ENCODE peak calls at places on chromosomes 1 and 21, in eight cellular contexts. I is right cardiac atrium, O is transverse colon, F is sigmoid colon, W is endothelial cell of umbilical vein, Q is ascending aorta, V is OCI-LY7, L is MM.1S. U is an unnamed sample.

GRCh38 chr1:164611754-164612642 is 53.0 kb downstream of the PBX1 start:
- DNase-seq in I (no peak), O (peak), F (no peak), W (peak), Q (no peak), V (no peak), L (no peak), U (no peak)

GRCh38 chr21:32329331-32329730 is 30.7 kb downstream of the MRAP start:
- DNase-seq in I (no peak), O (no peak), F (peak), W (peak), Q (no peak), V (no peak), L (no peak), U (no peak)

GRCh38 chr1:145690587-145691558 is 16.3 kb downstream of the PDZK1 start:
- DNase-seq in I (no peak), O (peak), F (no peak), W (peak), Q (no peak), V (no peak), L (peak), U (no peak)

GRCh38 chr1:26112407-26112775 is 767 bp downstream of the PDIK1L start:
- DNase-seq in I (no peak), O (no peak), F (no peak), W (peak), Q (no peak), V (peak), L (no peak), U (no peak)

GRCh38 chr1:150009604-150010387 is 730 bp downstream of the OTUD7B start:
- DNase-seq in I (no peak), O (peak), F (peak), W (peak), Q (peak), V (peak), L (peak), U (peak)

GRCh38 chr1:93114403-93114802 is 35.3 kb downstream of the MTF2 start:
- DNase-seq in I (no peak), O (no peak), F (no peak), W (no peak), Q (no peak), V (no peak), L (no peak), U (no peak)

GRCh38 chr1:93411000-93411399 is 36.9 kb upstream of the FNBP1L start:
- DNase-seq in I (no peak), O (no peak), F (no peak), W (no peak), Q (no peak), V (no peak), L (no peak), U (no peak)

GRCh38 chr1:21631944-21632887 is 36.9 kb downstream of the RAP1GAP start:
- DNase-seq in I (peak), O (peak), F (no peak), W (no peak), Q (no peak), V (no peak), L (no peak), U (no peak)

GRCh38 chr1:67300561-67300960 is 7.1 kb upstream of the IL12RB2 start:
- DNase-seq in I (no peak), O (no peak), F (no peak), W (no peak), Q (no peak), V (no peak), L (no peak), U (no peak)

GRCh38 chr21:45152265-45152746 is 77.9 kb downstream of the ADARB1 start:
- DNase-seq in I (peak), O (peak), F (peak), W (no peak), Q (no peak), V (peak), L (no peak), U (no peak)

GRCh38 chr1:33178836-33179439 is 2.9 kb downstream of the TRIM62 start:
- DNase-seq in I (no peak), O (no peak), F (no peak), W (no peak), Q (no peak), V (no peak), L (no peak), U (no peak)

DNA sequence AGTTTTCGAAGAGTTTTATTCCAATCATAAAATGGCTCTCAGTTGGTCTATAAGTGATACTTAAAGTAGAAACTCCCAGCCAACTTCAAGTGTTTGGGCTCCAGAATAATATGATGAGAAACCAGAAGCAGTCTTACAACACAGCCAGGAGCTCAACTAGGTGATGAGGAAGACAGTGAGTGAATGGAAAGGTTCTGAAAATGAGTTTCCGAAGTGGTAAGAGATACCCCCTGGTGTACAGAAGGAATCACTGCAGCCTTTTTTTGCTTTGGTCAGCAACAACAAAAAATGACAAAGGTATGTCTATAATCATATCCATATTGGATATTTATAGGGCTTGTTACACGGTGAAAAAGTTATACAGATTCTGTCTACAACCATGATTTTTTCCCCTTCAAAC is 16.5 kb downstream of the KRTAP19-1 start:
- DNase-seq in I (no peak), O (no peak), F (no peak), W (no peak), Q (no peak), V (peak), L (peak), U (no peak)
- H3K27ac ChIP-seq in I (no peak), O (no peak), F (no peak), W (no peak), Q (no peak), V (no peak), L (no peak), U (no peak)

DNA sequence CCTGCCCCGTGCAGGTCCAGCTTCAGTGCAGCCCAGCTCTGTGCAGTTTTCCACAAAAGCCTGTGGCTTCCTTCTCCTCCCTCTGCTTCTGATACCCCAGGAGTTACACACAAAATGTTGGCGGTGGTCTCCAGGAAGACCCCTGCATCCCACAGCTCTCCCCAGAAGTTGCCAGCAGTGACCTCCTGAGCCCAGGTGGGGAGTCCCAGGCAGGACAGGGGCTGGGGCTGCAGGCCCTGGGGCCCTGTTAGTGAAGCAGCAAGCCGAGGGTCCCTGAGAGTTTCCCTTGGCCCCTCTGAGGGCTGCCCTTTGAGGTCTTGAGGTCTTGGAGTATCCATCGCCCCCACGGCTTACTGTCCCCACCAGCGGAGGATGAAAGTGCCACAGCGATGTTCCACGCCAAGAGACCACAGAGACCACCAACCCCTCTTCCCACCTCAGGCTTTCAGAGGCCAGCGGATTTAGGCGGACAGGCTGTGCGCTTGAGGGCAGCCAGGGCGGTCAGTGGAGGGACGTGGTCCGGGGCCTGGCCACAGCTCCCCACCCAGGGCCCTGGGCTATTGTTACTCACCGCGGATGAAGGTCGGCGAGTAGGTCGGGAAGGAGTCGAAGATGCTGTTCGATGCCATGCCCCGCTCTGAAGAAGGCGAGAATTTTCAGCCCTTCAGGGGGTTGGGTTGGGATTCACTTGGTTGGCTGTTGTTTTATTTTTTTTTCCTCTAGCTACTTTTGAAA is 34.0 kb upstream of the RUNX3 start:
- DNase-seq in I (no peak), O (no peak), F (no peak), W (no peak), Q (no peak), V (no peak), L (no peak), U (peak)
- H3K27ac ChIP-seq in I (no peak), O (peak), F (no peak), W (no peak), Q (no peak), V (peak), L (peak), U (no peak)

GRCh38 chr1:8464987-8465386 is 147.1 kb downstream of the SLC45A1 start:
- DNase-seq in I (no peak), O (no peak), F (no peak), W (no peak), Q (no peak), V (peak), L (no peak), U (no peak)
- H3K27ac ChIP-seq in I (no peak), O (peak), F (peak), W (no peak), Q (no peak), V (peak), L (no peak), U (peak)

DNA sequence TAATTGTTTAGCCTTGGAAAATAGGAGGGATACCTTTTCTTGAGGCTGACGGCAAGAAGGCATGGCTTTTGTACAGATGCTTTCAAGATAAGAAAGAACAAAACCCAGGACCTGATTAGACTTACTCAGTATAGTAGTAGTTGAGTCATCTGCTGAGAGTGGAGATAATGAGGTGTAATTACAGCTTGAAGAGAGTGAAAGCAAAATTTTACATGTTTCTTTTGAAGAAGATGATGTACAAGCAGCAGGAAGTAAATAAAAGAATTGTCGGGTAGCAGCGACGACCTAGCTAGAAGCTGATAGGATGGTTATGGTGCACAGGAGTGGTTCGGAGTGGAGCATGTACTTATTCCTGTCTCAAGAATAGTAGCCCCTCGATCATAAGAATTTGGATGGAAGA is 6.6 kb downstream of the ANGPTL1 start:
- DNase-seq in I (no peak), O (no peak), F (no peak), W (no peak), Q (no peak), V (no peak), L (no peak), U (no peak)
- H3K27ac ChIP-seq in I (no peak), O (no peak), F (no peak), W (no peak), Q (no peak), V (no peak), L (no peak), U (no peak)

DNA sequence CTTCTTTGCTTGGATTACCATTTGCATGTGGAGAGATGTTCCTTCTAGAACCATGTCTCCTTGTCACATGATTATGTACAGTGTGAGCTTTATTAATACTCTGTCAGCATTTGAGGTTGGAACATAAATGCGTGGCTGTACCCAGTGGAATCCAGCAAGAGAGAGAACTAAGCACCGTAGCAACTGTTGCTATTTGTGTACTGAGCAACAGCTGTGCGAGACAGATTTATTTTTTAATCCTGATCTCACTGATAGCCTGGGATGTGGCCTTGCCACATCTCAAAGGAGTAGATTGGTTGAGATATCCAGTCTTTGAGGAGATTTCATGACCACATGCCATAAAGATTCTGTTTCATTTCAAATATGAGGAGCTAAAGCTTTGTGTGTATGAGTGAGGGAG is 43.4 kb downstream of the KIF1B start:
- DNase-seq in I (no peak), O (no peak), F (peak), W (peak), Q (no peak), V (no peak), L (peak), U (no peak)
- H3K27ac ChIP-seq in I (no peak), O (peak), F (peak), W (no peak), Q (peak), V (no peak), L (peak), U (peak)

GRCh38 chr1:46528297-46528955 is 23.0 kb downstream of the KNCN start:
- DNase-seq in I (no peak), O (no peak), F (no peak), W (no peak), Q (no peak), V (peak), L (no peak), U (no peak)
- H3K27ac ChIP-seq in I (no peak), O (no peak), F (no peak), W (no peak), Q (no peak), V (no peak), L (no peak), U (no peak)

GRCh38 chr1:243249214-243249613 is 5.9 kb downstream of the CEP170 start:
- DNase-seq in I (no peak), O (no peak), F (no peak), W (no peak), Q (no peak), V (no peak), L (no peak), U (no peak)
- H3K27ac ChIP-seq in I (no peak), O (no peak), F (no peak), W (no peak), Q (no peak), V (no peak), L (no peak), U (no peak)

GRCh38 chr1:15346356-15347030 is 63.2 kb upstream of the EFHD2 start:
- DNase-seq in I (no peak), O (no peak), F (no peak), W (no peak), Q (no peak), V (no peak), L (no peak), U (peak)
- H3K27ac ChIP-seq in I (no peak), O (no peak), F (no peak), W (no peak), Q (no peak), V (no peak), L (no peak), U (no peak)

DNA sequence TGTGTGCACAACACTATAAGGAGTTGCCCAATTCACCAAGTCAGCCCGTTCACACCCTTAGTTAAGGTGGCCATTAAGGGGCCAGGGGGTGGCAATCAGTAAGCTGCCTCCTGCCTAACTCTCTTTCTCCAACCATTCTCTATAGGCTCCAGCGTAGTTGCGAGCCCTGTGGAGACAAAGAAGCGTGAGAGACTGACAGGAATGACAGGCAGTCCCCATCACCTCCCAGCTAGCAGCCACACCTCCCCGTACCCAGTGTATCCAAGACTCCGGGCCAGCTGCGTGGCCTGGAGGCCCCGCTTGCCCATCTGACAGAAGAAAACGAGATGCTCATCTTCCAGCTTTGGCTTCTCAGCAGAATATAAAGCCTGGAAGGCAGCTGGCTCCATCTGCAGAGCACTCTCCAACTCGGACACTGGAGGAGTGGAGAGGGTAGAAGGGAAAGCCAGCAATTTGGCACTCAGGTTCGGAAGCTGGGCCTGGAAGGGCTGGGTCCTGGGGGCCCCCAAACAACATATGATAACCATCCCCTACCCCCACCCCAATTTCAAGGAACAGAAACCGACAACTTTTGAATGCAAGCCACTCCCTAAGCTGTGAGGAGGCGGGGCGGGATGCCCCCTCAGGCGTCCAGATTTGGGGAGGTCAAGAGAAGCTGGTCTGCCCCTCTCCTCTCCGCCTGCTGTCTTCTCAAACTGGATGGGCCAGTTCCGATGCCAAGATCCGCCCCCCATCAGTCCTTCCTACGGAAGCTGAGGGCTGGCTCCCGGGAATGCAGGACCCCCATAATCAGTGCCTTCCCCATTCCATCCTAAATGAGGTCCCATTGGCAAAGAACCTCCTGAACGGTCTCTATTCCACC is 872 bp downstream of the TSTD1 start:
- DNase-seq in I (peak), O (peak), F (no peak), W (no peak), Q (no peak), V (peak), L (peak), U (no peak)
- H3K27ac ChIP-seq in I (no peak), O (peak), F (peak), W (no peak), Q (no peak), V (peak), L (peak), U (no peak)

U was measured in kidney.